ENCODE peak calls at places on chromosome 11, in nine cellular contexts. J, C, E, X, S, M, B, T and Z are unnamed samples. For H3K27me3, the result is how much of the 10 kb centered on the place peaks cover.

GRCh38 chr11:8283510-8284272 is 20.0 kb upstream of the LMO1 start:
- DNase-seq in J (peak), C (no peak), E (peak), X (no peak), S (no peak), M (no peak), B (no peak), T (no peak), Z (peak)

GRCh38 chr11:45025716-45026492 is 75.2 kb upstream of the TP53I11 start:
- DNase-seq in J (peak), C (peak), E (peak), X (no peak), S (no peak), M (peak), B (no peak), T (no peak), Z (peak)

GRCh38 chr11:61701298-61701993 is 21.3 kb downstream of the DAGLA start:
- DNase-seq in J (peak), C (no peak), E (no peak), X (no peak), S (no peak), M (peak), B (no peak), T (no peak), Z (peak)

GRCh38 chr11:46122955-46123354 is 1.7 kb upstream of the PHF21A start:
- DNase-seq in J (no peak), C (no peak), E (no peak), X (no peak), S (no peak), M (no peak), B (no peak), T (no peak), Z (no peak)

GRCh38 chr11:33258631-33259184 is 1.5 kb downstream of the HIPK3 start:
- DNase-seq in J (no peak), C (no peak), E (no peak), X (no peak), S (no peak), M (no peak), B (no peak), T (no peak), Z (no peak)

GRCh38 chr11:64321026-64321425 is 3.1 kb downstream of the PRDX5 start:
- DNase-seq in J (no peak), C (no peak), E (no peak), X (no peak), S (no peak), M (no peak), B (no peak), T (no peak), Z (no peak)

GRCh38 chr11:106789406-106789805 is 228.9 kb downstream of the GUCY1A2 start:
- DNase-seq in J (no peak), C (no peak), E (no peak), X (no peak), S (no peak), M (no peak), B (no peak), T (no peak), Z (no peak)

GRCh38 chr11:13940611-13941256 is 21.8 kb upstream of the SPON1 start:
- DNase-seq in J (no peak), C (no peak), E (no peak), X (peak), S (no peak), M (no peak), B (no peak), T (no peak), Z (no peak)

GRCh38 chr11:28833670-28834069 is 725.5 kb downstream of the METTL15 start:
- DNase-seq in J (no peak), C (no peak), E (no peak), X (no peak), S (no peak), M (no peak), B (peak), T (no peak), Z (no peak)

GRCh38 chr11:44779736-44780520 is 53.2 kb downstream of the TSPAN18 start:
- DNase-seq in J (peak), C (no peak), E (no peak), X (no peak), S (no peak), M (no peak), B (no peak), T (no peak), Z (peak)

GRCh38 chr11:44858796-44859527 is 91.7 kb downstream of the TP53I11 start:
- DNase-seq in J (peak), C (no peak), E (no peak), X (no peak), S (no peak), M (no peak), B (no peak), T (no peak), Z (peak)

GRCh38 chr11:59615132-59615636 is 390 bp downstream of the OSBP start:
- DNase-seq in J (peak), C (peak), E (peak), X (peak), S (peak), M (peak), B (no peak), T (peak), Z (peak)

GRCh38 chr11:46557684-46558151 is 36.1 kb downstream of the AMBRA1 start:
- DNase-seq in J (no peak), C (no peak), E (no peak), X (no peak), S (no peak), M (no peak), B (no peak), T (no peak), Z (peak)

GRCh38 chr11:61607426-61607825 is 26.6 kb upstream of the SYT7 start:
- DNase-seq in J (no peak), C (no peak), E (no peak), X (no peak), S (no peak), M (no peak), B (no peak), T (no peak), Z (no peak)

GRCh38 chr11:95699631-95700470 is 89.7 kb downstream of the FAM76B start:
- DNase-seq in J (no peak), C (no peak), E (no peak), X (no peak), S (no peak), M (no peak), B (no peak), T (no peak), Z (no peak)

GRCh38 chr11:75024764-75025211 is 36.1 kb downstream of the NEU3 start:
- DNase-seq in J (no peak), C (no peak), E (no peak), X (no peak), S (no peak), M (no peak), B (no peak), T (no peak), Z (no peak)

GRCh38 chr11:78074756-78075155 is 4.9 kb downstream of the NDUFC2 start:
- DNase-seq in J (no peak), C (no peak), E (no peak), X (no peak), S (no peak), M (no peak), B (no peak), T (no peak), Z (no peak)

GRCh38 chr11:130094614-130095013 is 24.9 kb downstream of the APLP2 start:
- DNase-seq in J (no peak), C (no peak), E (no peak), X (no peak), S (no peak), M (no peak), B (no peak), T (no peak), Z (no peak)

GRCh38 chr11:67732045-67732787 is 57.8 kb upstream of the ALDH3B2 start:
- DNase-seq in J (peak), C (no peak), E (no peak), X (peak), S (peak), M (no peak), B (no peak), T (no peak), Z (peak)

GRCh38 chr11:78651923-78652602 is 77.4 kb upstream of the NARS2 start:
- DNase-seq in J (no peak), C (no peak), E (no peak), X (no peak), S (no peak), M (no peak), B (no peak), T (no peak), Z (peak)

GRCh38 chr11:72587696-72588095 is 86.5 kb downstream of the PDE2A start:
- DNase-seq in J (no peak), C (no peak), E (no peak), X (no peak), S (no peak), M (no peak), B (no peak), T (no peak), Z (no peak)

GRCh38 chr11:72588656-72589410 is 85.4 kb downstream of the PDE2A start:
- DNase-seq in J (no peak), C (no peak), E (no peak), X (no peak), S (no peak), M (no peak), B (no peak), T (no peak), Z (no peak)

GRCh38 chr11:72585762-72586590 is 88.2 kb downstream of the PDE2A start:
- DNase-seq in J (peak), C (peak), E (peak), X (peak), S (peak), M (peak), B (peak), T (peak), Z (peak)

GRCh38 chr11:72584933-72585597 is 89.2 kb downstream of the PDE2A start:
- DNase-seq in J (no peak), C (no peak), E (no peak), X (no peak), S (no peak), M (no peak), B (no peak), T (no peak), Z (no peak)

GRCh38 chr11:72586591-72587090 is 87.6 kb downstream of the PDE2A start:
- DNase-seq in J (no peak), C (no peak), E (no peak), X (no peak), S (no peak), M (no peak), B (no peak), T (no peak), Z (no peak)
- H3K27me3 ChIP-seq in J (under half), C (under half), E (under half), X (under half), S (under half), M (half or more), B (half or more), T (under half), Z (half or more)

DNA sequence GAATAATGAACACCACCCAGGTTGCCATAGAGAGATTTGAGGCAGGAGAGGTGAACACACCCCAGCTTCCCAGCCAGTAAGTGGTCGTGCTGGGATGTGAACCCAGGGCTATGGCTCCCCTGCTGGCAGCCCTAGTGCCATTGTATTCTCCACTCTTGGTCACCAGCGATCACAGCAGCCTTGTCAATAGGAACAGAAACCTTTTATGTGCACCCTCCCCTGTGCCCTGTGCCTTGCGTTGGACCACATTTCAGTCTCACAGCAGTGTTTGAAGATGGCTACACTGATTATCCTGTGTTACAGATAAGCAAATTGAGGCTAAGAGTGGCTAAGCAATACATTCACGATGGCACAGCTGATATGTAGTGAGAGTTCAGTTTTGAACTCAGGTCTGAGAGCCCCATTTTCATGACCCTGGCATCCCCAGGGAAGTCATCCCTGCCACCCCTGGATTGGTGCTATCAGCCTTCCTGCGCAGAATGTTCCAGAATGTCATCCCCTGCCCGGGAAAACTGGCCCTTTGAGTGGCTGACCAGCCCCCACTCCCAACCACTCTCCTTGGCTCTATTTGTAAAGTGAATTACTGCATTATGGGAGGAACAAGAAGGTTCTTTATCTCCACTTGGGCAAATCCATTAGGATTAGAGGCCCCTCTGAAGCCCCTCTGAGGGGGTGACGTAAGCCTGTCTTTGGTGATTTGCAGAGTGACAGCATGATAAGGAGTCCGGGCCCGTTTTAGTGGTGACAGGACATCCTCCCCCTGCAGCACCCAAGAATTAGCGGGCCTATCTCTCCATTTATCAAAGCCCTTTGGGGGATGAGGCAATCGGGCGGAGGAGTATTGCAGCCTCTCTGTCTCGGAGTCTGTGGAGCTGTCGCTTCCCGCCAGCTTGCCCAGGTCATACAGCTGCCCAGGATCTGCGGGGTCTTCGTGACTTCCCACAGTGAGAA is 30.9 kb downstream of the SMIM38 start:
- DNase-seq in J (no peak), C (no peak), E (no peak), X (no peak), S (no peak), M (no peak), B (no peak), T (no peak), Z (no peak)
- TF ChIP-seq CTCF in J (peak), C (no peak), E (no peak), X (no peak), S (no peak), M (no peak), B (no peak), T (no peak), Z (peak)

DNA sequence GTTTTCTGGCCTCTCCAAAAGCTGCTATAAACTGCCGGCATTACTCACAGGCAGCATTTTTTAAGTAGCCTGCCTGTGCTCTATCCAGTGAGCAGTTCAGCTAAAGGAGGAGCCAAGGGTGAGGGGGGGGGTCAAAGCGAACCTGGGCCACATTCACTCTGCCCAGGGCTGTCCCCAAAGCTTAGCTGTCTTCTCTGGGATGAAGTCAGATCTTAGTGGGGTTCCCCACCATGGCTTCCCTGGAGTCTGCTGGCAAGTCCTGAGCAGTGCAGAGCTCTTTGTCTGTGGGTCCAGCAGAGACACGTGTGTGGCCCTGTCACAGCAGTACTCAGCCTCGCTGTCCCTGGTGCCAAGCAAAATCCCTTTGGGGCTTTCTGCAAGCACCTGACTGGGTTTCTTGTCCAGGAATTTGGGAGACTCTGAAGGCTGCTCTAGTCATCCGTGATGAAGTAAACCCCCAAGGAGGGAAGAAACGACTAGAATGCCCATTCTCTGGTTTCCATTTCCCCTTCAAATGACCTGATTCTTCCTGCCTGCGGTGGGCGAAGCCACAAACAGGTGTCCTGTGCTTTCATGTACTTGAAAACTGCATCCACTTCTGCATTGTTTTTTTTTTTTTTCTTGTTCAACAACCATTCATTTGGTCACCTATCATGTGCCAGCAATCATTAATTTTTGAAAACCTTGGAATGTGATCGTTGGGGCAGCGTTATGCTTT is 2.6 kb downstream of the KCNJ5 start:
- DNase-seq in J (no peak), C (no peak), E (no peak), X (no peak), S (no peak), M (no peak), B (no peak), T (no peak), Z (no peak)
- H3K27me3 ChIP-seq in J (under half), C (under half), E (under half), X (under half), S (under half), M (under half), B (under half), T (under half), Z (under half)

DNA sequence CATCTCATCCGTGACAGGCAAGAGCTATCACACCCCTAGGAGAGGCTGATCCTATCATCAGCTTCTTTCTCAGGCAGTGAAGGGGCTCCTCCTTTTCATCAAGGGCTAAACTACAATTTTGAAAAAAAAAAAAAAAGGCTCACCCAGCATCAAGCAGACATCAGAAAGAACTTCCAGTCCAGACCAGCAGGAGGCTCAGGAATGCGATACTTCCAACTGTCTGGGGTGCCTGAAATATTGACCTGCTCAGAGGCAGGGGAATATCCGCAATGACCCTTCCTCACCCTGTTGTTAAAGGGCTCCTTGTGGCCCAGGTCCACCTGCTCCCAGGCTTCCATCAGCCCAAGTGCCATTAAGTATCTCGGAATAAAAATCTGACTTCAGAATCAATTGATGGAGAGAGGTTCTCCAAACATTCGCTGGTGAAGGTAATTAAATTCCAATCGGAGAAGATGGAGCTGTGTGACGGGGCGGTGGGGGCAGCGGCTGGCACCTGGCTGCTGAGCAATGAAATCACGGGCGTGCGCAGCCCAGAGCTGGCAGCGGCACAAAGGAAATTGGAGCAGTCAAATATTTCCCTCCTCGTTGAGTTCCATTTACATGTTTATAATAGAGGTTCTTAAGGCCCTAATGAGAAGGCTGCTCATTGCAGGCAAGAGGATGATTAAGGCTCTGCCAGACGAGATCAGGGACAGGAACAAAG is 68.9 kb upstream of the THY1 start:
- DNase-seq in J (no peak), C (no peak), E (no peak), X (no peak), S (no peak), M (no peak), B (no peak), T (no peak), Z (peak)
- TF ChIP-seq CTCF in J (peak), C (peak), E (no peak), X (no peak), S (no peak), M (no peak), B (peak), T (no peak), Z (peak)

GRCh38 chr11:119910650-119911049 is 181.7 kb upstream of the NECTIN1 start:
- DNase-seq in J (no peak), C (no peak), E (no peak), X (no peak), S (no peak), M (no peak), B (no peak), T (no peak), Z (no peak)
- H3K27me3 ChIP-seq in J (under half), C (under half), E (under half), X (under half), S (under half), M (under half), B (under half), T (under half), Z (under half)

GRCh38 chr11:3982431-3982830 is 112.2 kb upstream of the RRM1 start:
- DNase-seq in J (no peak), C (no peak), E (no peak), X (no peak), S (no peak), M (no peak), B (no peak), T (no peak), Z (no peak)

GRCh38 chr11:3983101-3983500 is 111.5 kb upstream of the RRM1 start:
- DNase-seq in J (no peak), C (no peak), E (no peak), X (no peak), S (no peak), M (no peak), B (no peak), T (no peak), Z (no peak)

GRCh38 chr11:3986301-3986700 is 108.3 kb upstream of the RRM1 start:
- DNase-seq in J (no peak), C (no peak), E (no peak), X (no peak), S (no peak), M (no peak), B (no peak), T (no peak), Z (no peak)

GRCh38 chr11:3981084-3981633 is 113.4 kb upstream of the RRM1 start:
- DNase-seq in J (no peak), C (no peak), E (no peak), X (no peak), S (no peak), M (no peak), B (no peak), T (no peak), Z (no peak)

DNA sequence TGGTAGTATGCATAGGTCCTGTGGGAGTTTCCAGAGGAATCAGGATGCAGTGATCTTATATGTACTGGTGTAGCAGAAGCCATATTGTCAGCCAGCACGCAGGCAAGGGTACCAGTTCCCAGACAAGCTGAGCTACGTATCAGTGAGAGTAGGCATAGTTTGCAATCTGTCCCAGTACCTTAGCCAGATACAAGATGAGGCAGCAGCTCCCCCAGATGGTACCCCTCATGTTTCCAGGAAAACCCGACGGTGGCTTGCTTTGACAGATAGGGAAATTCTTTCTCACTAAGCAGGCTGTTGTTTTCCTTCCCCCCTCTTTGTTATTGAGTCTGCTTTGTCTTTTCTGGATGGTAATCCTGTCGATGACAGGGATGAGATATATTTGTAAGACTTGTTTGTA is 109.7 kb upstream of the RRM1 start:
- DNase-seq in J (peak), C (no peak), E (no peak), X (peak), S (no peak), M (no peak), B (no peak), T (peak), Z (peak)
- TF ChIP-seq CTCF in J (peak), C (no peak), E (no peak), X (peak), S (no peak), M (no peak), B (no peak), T (no peak), Z (peak)

GRCh38 chr11:128783513-128783912 is 83.6 kb downstream of the KCNJ1 start:
- DNase-seq in J (no peak), C (no peak), E (no peak), X (no peak), S (no peak), M (no peak), B (no peak), T (no peak), Z (no peak)
- H3K27me3 ChIP-seq in J (under half), C (under half), E (under half), X (under half), S (under half), M (under half), B (under half), T (under half), Z (under half)

GRCh38 chr11:2390091-2390870 is 10.3 kb upstream of the TSSC4 start:
- DNase-seq in J (no peak), C (no peak), E (no peak), X (no peak), S (peak), M (no peak), B (no peak), T (no peak), Z (no peak)

GRCh38 chr11:2387266-2387982 is 10.3 kb downstream of the CD81 start:
- DNase-seq in J (no peak), C (no peak), E (no peak), X (no peak), S (peak), M (no peak), B (no peak), T (no peak), Z (no peak)

GRCh38 chr11:2390871-2391662 is 9.5 kb upstream of the TSSC4 start:
- DNase-seq in J (peak), C (no peak), E (no peak), X (no peak), S (peak), M (peak), B (peak), T (peak), Z (no peak)

GRCh38 chr11:2388431-2389024 is 11.4 kb downstream of the CD81 start:
- DNase-seq in J (no peak), C (no peak), E (no peak), X (no peak), S (peak), M (no peak), B (no peak), T (no peak), Z (no peak)

GRCh38 chr11:2389344-2390026 is 11.1 kb upstream of the TSSC4 start:
- DNase-seq in J (no peak), C (no peak), E (no peak), X (no peak), S (peak), M (no peak), B (no peak), T (no peak), Z (no peak)
- TF ChIP-seq CTCF in J (peak), C (no peak), E (no peak), X (no peak), S (no peak), M (no peak), B (peak), T (no peak), Z (peak)